ENCODE peak calls at places on chromosomes 4 and X, in eight cellular contexts. One of them, this sample, is unnamed.

GRCh38 chr4:2817701-2818350 is 24.9 kb downstream of the SH3BP2 start:
- DNase-seq in IMR-90: no peak
- DNase-seq in sigmoid colon: no peak
- DNase-seq in kidney: peak
- DNase-seq in brain microvascular endothelial cell: no peak
- DNase-seq in A549: no peak
- DNase-seq in lower lobe of right lung: no peak
- DNase-seq in lung: no peak
- DNase-seq in this sample: peak

GRCh38 chr4:57214654-57215411 is 104.6 kb upstream of the IGFBP7 start:
- DNase-seq in IMR-90: no peak
- DNase-seq in sigmoid colon: no peak
- DNase-seq in kidney: no peak
- DNase-seq in brain microvascular endothelial cell: no peak
- DNase-seq in A549: no peak
- DNase-seq in lower lobe of right lung: no peak
- DNase-seq in lung: no peak
- DNase-seq in this sample: no peak

GRCh38 chr4:101651778-101652177 is 138.8 kb upstream of the BANK1 start:
- DNase-seq in IMR-90: no peak
- DNase-seq in sigmoid colon: no peak
- DNase-seq in kidney: no peak
- DNase-seq in brain microvascular endothelial cell: no peak
- DNase-seq in A549: no peak
- DNase-seq in lower lobe of right lung: no peak
- DNase-seq in lung: no peak
- DNase-seq in this sample: no peak

GRCh38 chr4:7236847-7237246 is 44.5 kb downstream of the SORCS2 start:
- DNase-seq in IMR-90: peak
- DNase-seq in sigmoid colon: no peak
- DNase-seq in kidney: peak
- DNase-seq in brain microvascular endothelial cell: no peak
- DNase-seq in A549: no peak
- DNase-seq in lower lobe of right lung: no peak
- DNase-seq in lung: no peak
- DNase-seq in this sample: no peak

GRCh38 chrX:56803849-56804681 is 75.0 kb downstream of the NBDY start:
- DNase-seq in IMR-90: no peak
- DNase-seq in sigmoid colon: no peak
- DNase-seq in kidney: no peak
- DNase-seq in brain microvascular endothelial cell: no peak
- DNase-seq in A549: no peak
- DNase-seq in lower lobe of right lung: no peak
- DNase-seq in lung: peak
- DNase-seq in this sample: no peak

GRCh38 chrX:136143714-136144113 is 3.6 kb upstream of the FHL1 start:
- DNase-seq in IMR-90: no peak
- DNase-seq in sigmoid colon: no peak
- DNase-seq in kidney: no peak
- DNase-seq in brain microvascular endothelial cell: no peak
- DNase-seq in A549: no peak
- DNase-seq in lower lobe of right lung: no peak
- DNase-seq in lung: no peak
- DNase-seq in this sample: no peak

GRCh38 chr4:20352172-20352431 is 100.4 kb downstream of the SLIT2 start:
- DNase-seq in IMR-90: no peak
- DNase-seq in sigmoid colon: no peak
- DNase-seq in kidney: no peak
- DNase-seq in brain microvascular endothelial cell: no peak
- DNase-seq in A549: no peak
- DNase-seq in lower lobe of right lung: no peak
- DNase-seq in lung: no peak
- DNase-seq in this sample: no peak

GRCh38 chrX:17638731-17639130 is 98.6 kb upstream of the SCML1 start:
- DNase-seq in IMR-90: no peak
- DNase-seq in sigmoid colon: no peak
- DNase-seq in kidney: no peak
- DNase-seq in brain microvascular endothelial cell: no peak
- DNase-seq in A549: no peak
- DNase-seq in lower lobe of right lung: no peak
- DNase-seq in lung: no peak
- DNase-seq in this sample: no peak

GRCh38 chr4:144402999-144403398 is 243.0 kb upstream of the HHIP start:
- DNase-seq in IMR-90: no peak
- DNase-seq in sigmoid colon: no peak
- DNase-seq in kidney: no peak
- DNase-seq in brain microvascular endothelial cell: no peak
- DNase-seq in A549: no peak
- DNase-seq in lower lobe of right lung: no peak
- DNase-seq in lung: no peak
- DNase-seq in this sample: no peak

GRCh38 chrX:119687661-119688413 is 5.1 kb downstream of the SEPTIN6 start:
- DNase-seq in IMR-90: no peak
- DNase-seq in sigmoid colon: no peak
- DNase-seq in kidney: peak
- DNase-seq in brain microvascular endothelial cell: no peak
- DNase-seq in A549: no peak
- DNase-seq in lower lobe of right lung: no peak
- DNase-seq in lung: no peak
- DNase-seq in this sample: no peak

GRCh38 chr4:6404611-6405416 is 67.6 kb downstream of the PPP2R2C start:
- DNase-seq in IMR-90: no peak
- DNase-seq in sigmoid colon: no peak
- DNase-seq in kidney: peak
- DNase-seq in brain microvascular endothelial cell: no peak
- DNase-seq in A549: no peak
- DNase-seq in lower lobe of right lung: no peak
- DNase-seq in lung: no peak
- DNase-seq in this sample: no peak

GRCh38 chrX:39757971-39758370 is 339.8 kb downstream of the BCOR start:
- DNase-seq in IMR-90: peak
- DNase-seq in sigmoid colon: no peak
- DNase-seq in kidney: no peak
- DNase-seq in brain microvascular endothelial cell: no peak
- DNase-seq in A549: no peak
- DNase-seq in lower lobe of right lung: no peak
- DNase-seq in lung: no peak
- DNase-seq in this sample: no peak

GRCh38 chr4:163866728-163867313 is 372.3 kb downstream of the TMA16 start:
- DNase-seq in IMR-90: peak
- DNase-seq in sigmoid colon: no peak
- DNase-seq in kidney: no peak
- DNase-seq in brain microvascular endothelial cell: peak
- DNase-seq in A549: no peak
- DNase-seq in lower lobe of right lung: no peak
- DNase-seq in lung: no peak
- DNase-seq in this sample: no peak

GRCh38 chrX:7294483-7294882 is 146.5 kb upstream of the PUDP start:
- DNase-seq in IMR-90: peak
- DNase-seq in sigmoid colon: no peak
- DNase-seq in kidney: no peak
- DNase-seq in brain microvascular endothelial cell: no peak
- DNase-seq in A549: no peak
- DNase-seq in lower lobe of right lung: no peak
- DNase-seq in lung: no peak
- DNase-seq in this sample: no peak

GRCh38 chrX:13287816-13288215 is 32.0 kb downstream of the ATXN3L start:
- DNase-seq in IMR-90: peak
- DNase-seq in sigmoid colon: no peak
- DNase-seq in kidney: no peak
- DNase-seq in brain microvascular endothelial cell: peak
- DNase-seq in A549: no peak
- DNase-seq in lower lobe of right lung: no peak
- DNase-seq in lung: no peak
- DNase-seq in this sample: no peak

GRCh38 chrX:12891915-12892506 is 14.4 kb upstream of the TLR8 start:
- DNase-seq in IMR-90: no peak
- DNase-seq in sigmoid colon: no peak
- DNase-seq in kidney: no peak
- DNase-seq in brain microvascular endothelial cell: no peak
- DNase-seq in A549: no peak
- DNase-seq in lower lobe of right lung: no peak
- DNase-seq in lung: no peak
- DNase-seq in this sample: no peak

GRCh38 chr4:122259849-122260248 is 107.7 kb downstream of the BLTP1 start:
- DNase-seq in IMR-90: no peak
- DNase-seq in sigmoid colon: no peak
- DNase-seq in kidney: no peak
- DNase-seq in brain microvascular endothelial cell: no peak
- DNase-seq in A549: no peak
- DNase-seq in lower lobe of right lung: no peak
- DNase-seq in lung: no peak
- DNase-seq in this sample: no peak

GRCh38 chr4:126445596-126445995 is 1130.8 kb downstream of the FAT4 start:
- DNase-seq in IMR-90: peak
- DNase-seq in sigmoid colon: no peak
- DNase-seq in kidney: no peak
- DNase-seq in brain microvascular endothelial cell: no peak
- DNase-seq in A549: no peak
- DNase-seq in lower lobe of right lung: no peak
- DNase-seq in lung: no peak
- DNase-seq in this sample: no peak

GRCh38 chr4:121016630-121017029 is 55.7 kb downstream of the NDNF start:
- DNase-seq in IMR-90: no peak
- DNase-seq in sigmoid colon: no peak
- DNase-seq in kidney: no peak
- DNase-seq in brain microvascular endothelial cell: no peak
- DNase-seq in A549: no peak
- DNase-seq in lower lobe of right lung: no peak
- DNase-seq in lung: no peak
- DNase-seq in this sample: no peak

GRCh38 chrX:103878466-103879151 is 46.6 kb upstream of the RAB9B start:
- DNase-seq in IMR-90: peak
- DNase-seq in sigmoid colon: no peak
- DNase-seq in kidney: no peak
- DNase-seq in brain microvascular endothelial cell: peak
- DNase-seq in A549: peak
- DNase-seq in lower lobe of right lung: no peak
- DNase-seq in lung: no peak
- DNase-seq in this sample: peak

GRCh38 chr4:65635051-65635821 is 35.1 kb downstream of the EPHA5 start:
- DNase-seq in IMR-90: no peak
- DNase-seq in sigmoid colon: no peak
- DNase-seq in kidney: no peak
- DNase-seq in brain microvascular endothelial cell: no peak
- DNase-seq in A549: no peak
- DNase-seq in lower lobe of right lung: no peak
- DNase-seq in lung: no peak
- DNase-seq in this sample: no peak

GRCh38 chrX:109536439-109537323 is at the start of gene NXT2:
- DNase-seq in IMR-90: peak
- DNase-seq in sigmoid colon: peak
- DNase-seq in kidney: peak
- DNase-seq in brain microvascular endothelial cell: peak
- DNase-seq in A549: peak
- DNase-seq in lower lobe of right lung: peak
- DNase-seq in lung: peak
- DNase-seq in this sample: peak
- TF ChIP-seq CTCF in IMR-90: no peak
- TF ChIP-seq CTCF in sigmoid colon: no peak
- TF ChIP-seq CTCF in kidney: no peak
- TF ChIP-seq CTCF in brain microvascular endothelial cell: no peak
- TF ChIP-seq CTCF in A549: no peak
- TF ChIP-seq CTCF in lower lobe of right lung: no peak
- TF ChIP-seq CTCF in lung: no peak
- TF ChIP-seq CTCF in this sample: no peak

DNA sequence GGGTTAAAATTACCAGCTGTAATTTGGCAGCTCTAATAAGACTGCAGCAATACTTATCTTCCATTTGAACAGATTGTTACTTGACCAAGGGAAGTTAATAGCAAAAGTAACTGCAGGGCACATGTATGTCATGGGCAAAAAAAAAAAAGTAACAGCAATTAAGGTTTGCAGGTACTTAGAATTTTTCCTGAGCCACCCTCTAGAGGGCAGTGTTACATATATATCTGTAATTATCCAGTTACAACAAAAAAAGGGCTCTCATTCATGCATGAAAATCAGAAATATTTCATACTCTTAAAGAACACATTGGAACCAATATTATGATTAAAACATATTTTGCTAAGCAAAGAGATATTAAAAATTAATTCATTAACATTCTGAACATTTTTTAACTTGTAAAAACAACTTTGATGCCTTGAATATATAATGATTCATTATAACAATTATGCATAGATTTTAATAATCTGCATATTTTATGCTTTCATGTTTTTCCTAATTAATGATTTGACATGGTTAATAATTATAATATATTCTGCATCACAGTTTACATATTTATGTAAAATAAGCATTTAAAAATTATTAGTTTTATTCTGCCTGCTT is 25.1 kb downstream of the XIAP start:
- DNase-seq in IMR-90: peak
- DNase-seq in sigmoid colon: no peak
- DNase-seq in kidney: no peak
- DNase-seq in brain microvascular endothelial cell: peak
- DNase-seq in A549: peak
- DNase-seq in lower lobe of right lung: no peak
- DNase-seq in lung: peak
- DNase-seq in this sample: peak
- TF ChIP-seq CTCF in IMR-90: peak
- TF ChIP-seq CTCF in sigmoid colon: no peak
- TF ChIP-seq CTCF in kidney: peak
- TF ChIP-seq CTCF in brain microvascular endothelial cell: peak
- TF ChIP-seq CTCF in A549: peak
- TF ChIP-seq CTCF in lower lobe of right lung: peak
- TF ChIP-seq CTCF in lung: no peak
- TF ChIP-seq CTCF in this sample: peak

GRCh38 chr4:130563185-130563890 is 1467.4 kb downstream of the C4orf33 start:
- DNase-seq in IMR-90: peak
- DNase-seq in sigmoid colon: peak
- DNase-seq in kidney: no peak
- DNase-seq in brain microvascular endothelial cell: peak
- DNase-seq in A549: peak
- DNase-seq in lower lobe of right lung: no peak
- DNase-seq in lung: peak
- DNase-seq in this sample: peak
- TF ChIP-seq CTCF in IMR-90: peak
- TF ChIP-seq CTCF in sigmoid colon: no peak
- TF ChIP-seq CTCF in kidney: peak
- TF ChIP-seq CTCF in brain microvascular endothelial cell: peak
- TF ChIP-seq CTCF in A549: peak
- TF ChIP-seq CTCF in lower lobe of right lung: peak
- TF ChIP-seq CTCF in lung: no peak
- TF ChIP-seq CTCF in this sample: peak

DNA sequence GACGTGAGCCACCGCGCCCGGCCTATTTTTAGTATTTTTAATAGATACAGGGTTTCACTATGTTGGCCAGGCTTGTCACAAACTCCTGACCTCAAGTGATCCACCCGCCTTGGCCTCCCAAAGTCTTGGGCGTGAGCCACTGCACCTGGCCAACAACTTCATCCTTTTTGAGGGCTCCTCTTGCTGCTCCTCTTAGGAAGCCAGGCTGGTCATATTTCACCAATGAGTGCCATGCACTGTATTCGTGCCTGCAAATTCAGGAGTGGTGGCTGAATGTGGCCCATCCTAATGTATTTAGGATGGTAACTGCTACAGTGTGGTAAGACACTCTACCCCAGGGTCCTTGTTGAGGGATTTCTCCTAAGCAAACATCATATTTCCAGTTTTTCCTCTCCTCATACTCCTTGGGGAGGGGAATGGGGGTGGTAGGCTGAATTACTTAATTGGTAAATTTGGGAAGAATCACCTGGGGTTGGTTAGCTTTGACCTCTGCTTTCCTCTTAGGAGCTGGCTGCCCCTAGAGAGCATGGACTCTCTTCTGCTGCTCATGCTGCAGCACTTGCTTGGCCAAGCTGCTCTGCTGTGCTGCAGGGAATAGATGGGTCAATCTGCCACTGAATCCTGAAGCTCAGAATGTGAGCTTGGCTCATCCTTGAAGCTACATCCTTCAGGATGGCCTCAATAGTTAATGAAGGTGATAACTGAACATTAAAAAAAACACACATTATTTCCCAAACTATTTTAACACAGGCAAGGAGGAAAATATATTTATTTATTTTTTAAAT is 167.4 kb downstream of the HS3ST1 start:
- DNase-seq in IMR-90: no peak
- DNase-seq in sigmoid colon: no peak
- DNase-seq in kidney: no peak
- DNase-seq in brain microvascular endothelial cell: no peak
- DNase-seq in A549: no peak
- DNase-seq in lower lobe of right lung: no peak
- DNase-seq in lung: no peak
- DNase-seq in this sample: no peak
- TF ChIP-seq CTCF in IMR-90: no peak
- TF ChIP-seq CTCF in sigmoid colon: no peak
- TF ChIP-seq CTCF in kidney: no peak
- TF ChIP-seq CTCF in brain microvascular endothelial cell: no peak
- TF ChIP-seq CTCF in A549: no peak
- TF ChIP-seq CTCF in lower lobe of right lung: no peak
- TF ChIP-seq CTCF in lung: no peak
- TF ChIP-seq CTCF in this sample: no peak

This sample was measured in Calu3.